ENCODE peak calls at places on chromosome 21, in four cellular contexts. One of them, this sample, is unnamed.

GRCh38 chr21:44854664-44855446 is 18.6 kb downstream of the PTTG1IP start:
- DNase-seq in adrenal gland: no peak
- DNase-seq in left ventricle myocardium inferior: no peak
- DNase-seq in ovary: no peak
- DNase-seq in this sample: peak; percentile 35

GRCh38 chr21:35002879-35003722 is 46.0 kb downstream of the RUNX1 start:
- DNase-seq in left ventricle myocardium inferior: no peak
- DNase-seq in adrenal gland: no peak
- DNase-seq in ovary: no peak
- DNase-seq in this sample: no peak

GRCh38 chr21:32253215-32253641 is 25.6 kb downstream of the MIS18A start:
- DNase-seq in ovary: no peak
- DNase-seq in adrenal gland: no peak
- DNase-seq in left ventricle myocardium inferior: peak; percentile 53
- DNase-seq in this sample: peak; percentile 73

GRCh38 chr21:43318841-43319781 is 107.8 kb downstream of the SIK1 start:
- DNase-seq in left ventricle myocardium inferior: no peak
- DNase-seq in adrenal gland: no peak
- DNase-seq in ovary: no peak
- DNase-seq in this sample: no peak

GRCh38 chr21:35696644-35697043 is 363.7 kb downstream of the SETD4 start:
- DNase-seq in left ventricle myocardium inferior: no peak
- DNase-seq in adrenal gland: no peak
- DNase-seq in ovary: no peak
- DNase-seq in this sample: no peak

GRCh38 chr21:42367379-42368165 is 1.2 kb upstream of the TFF1 start:
- DNase-seq in adrenal gland: no peak
- DNase-seq in left ventricle myocardium inferior: no peak
- DNase-seq in ovary: no peak
- DNase-seq in this sample: no peak

GRCh38 chr21:34952701-34953100 is 96.4 kb downstream of the RUNX1 start:
- DNase-seq in left ventricle myocardium inferior: no peak
- DNase-seq in adrenal gland: no peak
- DNase-seq in ovary: no peak
- DNase-seq in this sample: no peak

GRCh38 chr21:35426484-35426883 is 377.4 kb upstream of the RUNX1 start:
- DNase-seq in left ventricle myocardium inferior: no peak
- DNase-seq in adrenal gland: no peak
- DNase-seq in ovary: no peak
- DNase-seq in this sample: no peak

GRCh38 chr21:38847556-38847955 is 41.8 kb downstream of the ETS2 start:
- DNase-seq in ovary: no peak
- DNase-seq in left ventricle myocardium inferior: no peak
- DNase-seq in adrenal gland: no peak
- DNase-seq in this sample: no peak

GRCh38 chr21:26965567-26966359 is 1.1 kb downstream of the ADAMTS5 start:
- DNase-seq in adrenal gland: no peak
- DNase-seq in ovary: peak; percentile 80
- DNase-seq in left ventricle myocardium inferior: peak; percentile 65
- DNase-seq in this sample: peak; percentile 48

GRCh38 chr21:39452207-39452964 is 616 bp downstream of the SH3BGR start:
- DNase-seq in adrenal gland: no peak
- DNase-seq in left ventricle myocardium inferior: no peak
- DNase-seq in ovary: no peak
- DNase-seq in this sample: no peak

GRCh38 chr21:42120056-42120903 is 49.2 kb downstream of the UMODL1 start:
- DNase-seq in adrenal gland: no peak
- DNase-seq in ovary: no peak
- DNase-seq in left ventricle myocardium inferior: no peak
- DNase-seq in this sample: peak; percentile 45

GRCh38 chr21:23986987-23987386 is 1620.3 kb downstream of the MRPL39 start:
- DNase-seq in ovary: no peak
- DNase-seq in adrenal gland: no peak
- DNase-seq in left ventricle myocardium inferior: no peak
- DNase-seq in this sample: no peak

GRCh38 chr21:20971296-20971921 is 26.8 kb upstream of the NCAM2 start:
- DNase-seq in left ventricle myocardium inferior: peak; percentile 33
- DNase-seq in adrenal gland: peak; percentile 53
- DNase-seq in ovary: no peak
- DNase-seq in this sample: no peak

GRCh38 chr21:42214081-42214750 is 4.7 kb upstream of the ABCG1 start:
- DNase-seq in ovary: no peak
- DNase-seq in left ventricle myocardium inferior: no peak
- DNase-seq in adrenal gland: no peak
- DNase-seq in this sample: no peak

GRCh38 chr21:44423312-44423821 is 31.9 kb upstream of the LRRC3 start:
- DNase-seq in adrenal gland: peak; percentile 3
- DNase-seq in ovary: no peak
- DNase-seq in left ventricle myocardium inferior: peak; percentile 2
- DNase-seq in this sample: peak; percentile 61

GRCh38 chr21:42218836-42219605 is at the start of gene ABCG1:
- DNase-seq in ovary: peak; percentile 46
- DNase-seq in adrenal gland: peak; percentile 69
- DNase-seq in left ventricle myocardium inferior: peak; percentile 54
- DNase-seq in this sample: peak; percentile 63

GRCh38 chr21:35351434-35351833 is 302.3 kb upstream of the RUNX1 start:
- DNase-seq in ovary: no peak
- DNase-seq in adrenal gland: no peak
- DNase-seq in left ventricle myocardium inferior: no peak
- DNase-seq in this sample: no peak

GRCh38 chr21:43328171-43328570 is 98.8 kb downstream of the SIK1 start:
- DNase-seq in left ventricle myocardium inferior: no peak
- DNase-seq in adrenal gland: no peak
- DNase-seq in ovary: no peak
- DNase-seq in this sample: no peak

GRCh38 chr21:29430030-29430429 is 131.3 kb downstream of the BACH1 start:
- DNase-seq in adrenal gland: no peak
- DNase-seq in ovary: no peak
- DNase-seq in left ventricle myocardium inferior: no peak
- DNase-seq in this sample: no peak

GRCh38 chr21:43283136-43283924 is 114.5 kb downstream of the CRYAA start:
- DNase-seq in left ventricle myocardium inferior: peak; percentile 6
- DNase-seq in adrenal gland: no peak
- DNase-seq in ovary: no peak
- DNase-seq in this sample: peak; percentile 42

GRCh38 chr21:32347887-32348450 is 44.8 kb downstream of the URB1 start:
- DNase-seq in left ventricle myocardium inferior: no peak
- DNase-seq in adrenal gland: no peak
- DNase-seq in ovary: no peak
- DNase-seq in this sample: no peak

GRCh38 chr21:36330904-36331303 is 10.9 kb downstream of the MORC3 start:
- DNase-seq in ovary: peak; percentile 37
- DNase-seq in left ventricle myocardium inferior: peak; percentile 41
- DNase-seq in adrenal gland: peak; percentile 46
- DNase-seq in this sample: no peak

GRCh38 chr21:35924714-35925301 is 135.5 kb downstream of the SETD4 start:
- DNase-seq in adrenal gland: peak; percentile 49
- DNase-seq in ovary: no peak
- DNase-seq in left ventricle myocardium inferior: no peak
- DNase-seq in this sample: no peak

GRCh38 chr21:42426424-42426823 is 22.7 kb downstream of the UBASH3A start:
- DNase-seq in left ventricle myocardium inferior: no peak
- DNase-seq in ovary: no peak
- DNase-seq in adrenal gland: no peak
- DNase-seq in this sample: no peak

GRCh38 chr21:42941696-42942085 is 16.3 kb upstream of the ERVH48-1 start:
- DNase-seq in ovary: no peak
- DNase-seq in left ventricle myocardium inferior: no peak
- DNase-seq in adrenal gland: no peak
- DNase-seq in this sample: no peak

GRCh38 chr21:39511102-39511501 is 59.3 kb downstream of the SH3BGR start:
- DNase-seq in adrenal gland: no peak
- DNase-seq in ovary: no peak
- DNase-seq in left ventricle myocardium inferior: no peak
- DNase-seq in this sample: no peak

GRCh38 chr21:35827004-35827403 is 233.3 kb downstream of the SETD4 start:
- DNase-seq in ovary: no peak
- DNase-seq in left ventricle myocardium inferior: no peak
- DNase-seq in adrenal gland: no peak
- DNase-seq in this sample: no peak

GRCh38 chr21:43727571-43728466 is 8.9 kb downstream of the PDXK start:
- DNase-seq in ovary: peak; percentile 66
- DNase-seq in adrenal gland: peak; percentile 73
- DNase-seq in left ventricle myocardium inferior: peak; percentile 64
- DNase-seq in this sample: no peak

GRCh38 chr21:18251065-18251464 is 6.4 kb downstream of the CHODL start:
- DNase-seq in adrenal gland: no peak
- DNase-seq in left ventricle myocardium inferior: no peak
- DNase-seq in ovary: no peak
- DNase-seq in this sample: no peak

GRCh38 chr21:44704636-44705001 is 6.8 kb downstream of the TSPEAR start:
- DNase-seq in ovary: no peak
- DNase-seq in left ventricle myocardium inferior: no peak
- DNase-seq in adrenal gland: no peak
- DNase-seq in this sample: no peak

GRCh38 chr21:38631171-38631570 is 132.9 kb upstream of the ERG start:
- DNase-seq in ovary: no peak
- DNase-seq in adrenal gland: no peak
- DNase-seq in left ventricle myocardium inferior: no peak
- DNase-seq in this sample: no peak

GRCh38 chr21:37873655-37874054 is 42.6 kb downstream of the KCNJ6 start:
- DNase-seq in adrenal gland: no peak
- DNase-seq in ovary: no peak
- DNase-seq in left ventricle myocardium inferior: no peak
- DNase-seq in this sample: no peak

GRCh38 chr21:46040707-46041106 is 57.2 kb upstream of the COL6A2 start:
- DNase-seq in adrenal gland: no peak
- DNase-seq in left ventricle myocardium inferior: no peak
- DNase-seq in ovary: no peak
- DNase-seq in this sample: no peak

GRCh38 chr21:46039891-46040660 is 57.8 kb upstream of the COL6A2 start:
- DNase-seq in ovary: peak; percentile 49
- DNase-seq in adrenal gland: no peak
- DNase-seq in left ventricle myocardium inferior: no peak
- DNase-seq in this sample: no peak

GRCh38 chr21:46038341-46038829 is 56.8 kb downstream of the COL6A1 start:
- DNase-seq in adrenal gland: no peak
- DNase-seq in ovary: no peak
- DNase-seq in left ventricle myocardium inferior: no peak
- DNase-seq in this sample: no peak

GRCh38 chr21:46037338-46038325 is 56.1 kb downstream of the COL6A1 start:
- DNase-seq in left ventricle myocardium inferior: no peak
- DNase-seq in ovary: peak; percentile 56
- DNase-seq in adrenal gland: no peak
- DNase-seq in this sample: no peak

GRCh38 chr21:46038871-46039397 is 57.4 kb downstream of the COL6A1 start:
- DNase-seq in ovary: peak; percentile 92
- DNase-seq in left ventricle myocardium inferior: peak; percentile 76
- DNase-seq in adrenal gland: peak; percentile 76
- DNase-seq in this sample: peak; percentile 93
- H3K27ac ChIP-seq in ovary: peak overlapping the region; percentile 91
- H3K27ac ChIP-seq in left ventricle myocardium inferior: peak overlapping the region; percentile 82
- H3K27ac ChIP-seq in adrenal gland: no peak overlapping the region
- H3K27ac ChIP-seq in this sample: no peak overlapping the region

GRCh38 chr21:16046625-16047340 is 317.0 kb downstream of the USP25 start:
- DNase-seq in adrenal gland: no peak
- DNase-seq in ovary: no peak
- DNase-seq in left ventricle myocardium inferior: no peak
- DNase-seq in this sample: no peak
- H3K27ac ChIP-seq in adrenal gland: no peak overlapping the region
- H3K27ac ChIP-seq in ovary: no peak overlapping the region
- H3K27ac ChIP-seq in left ventricle myocardium inferior: no peak overlapping the region
- H3K27ac ChIP-seq in this sample: no peak overlapping the region

GRCh38 chr21:46207006-46207919 is 21.3 kb downstream of the LSS start:
- DNase-seq in left ventricle myocardium inferior: no peak
- DNase-seq in adrenal gland: peak; percentile 6
- DNase-seq in ovary: no peak
- DNase-seq in this sample: peak; percentile 38

GRCh38 chr21:46205766-46206162 is 21.5 kb upstream of the SPATC1L start:
- DNase-seq in left ventricle myocardium inferior: peak; percentile 10
- DNase-seq in adrenal gland: peak; percentile 4
- DNase-seq in ovary: no peak
- DNase-seq in this sample: peak; percentile 22

GRCh38 chr21:46203203-46203600 is 18.9 kb upstream of the SPATC1L start:
- DNase-seq in ovary: no peak
- DNase-seq in adrenal gland: no peak
- DNase-seq in left ventricle myocardium inferior: peak; percentile 4
- DNase-seq in this sample: peak; percentile 11

GRCh38 chr21:46206163-46207005 is 22.1 kb upstream of the SPATC1L start:
- DNase-seq in ovary: no peak
- DNase-seq in left ventricle myocardium inferior: no peak
- DNase-seq in adrenal gland: peak; percentile 4
- DNase-seq in this sample: peak; percentile 45

GRCh38 chr21:46205121-46205520 is 20.9 kb upstream of the SPATC1L start:
- DNase-seq in left ventricle myocardium inferior: peak; percentile 4
- DNase-seq in ovary: no peak
- DNase-seq in adrenal gland: no peak
- DNase-seq in this sample: peak; percentile 27
- H3K27ac ChIP-seq in left ventricle myocardium inferior: peak overlapping the region; percentile 76
- H3K27ac ChIP-seq in ovary: no peak overlapping the region
- H3K27ac ChIP-seq in adrenal gland: no peak overlapping the region
- H3K27ac ChIP-seq in this sample: no peak overlapping the region

GRCh38 chr21:28339403-28339802 is 653.3 kb downstream of the LTN1 start:
- DNase-seq in left ventricle myocardium inferior: no peak
- DNase-seq in ovary: no peak
- DNase-seq in adrenal gland: no peak
- DNase-seq in this sample: no peak
- H3K27ac ChIP-seq in left ventricle myocardium inferior: peak overlapping the region; percentile 70
- H3K27ac ChIP-seq in ovary: no peak overlapping the region
- H3K27ac ChIP-seq in adrenal gland: no peak overlapping the region
- H3K27ac ChIP-seq in this sample: no peak overlapping the region

DNA sequence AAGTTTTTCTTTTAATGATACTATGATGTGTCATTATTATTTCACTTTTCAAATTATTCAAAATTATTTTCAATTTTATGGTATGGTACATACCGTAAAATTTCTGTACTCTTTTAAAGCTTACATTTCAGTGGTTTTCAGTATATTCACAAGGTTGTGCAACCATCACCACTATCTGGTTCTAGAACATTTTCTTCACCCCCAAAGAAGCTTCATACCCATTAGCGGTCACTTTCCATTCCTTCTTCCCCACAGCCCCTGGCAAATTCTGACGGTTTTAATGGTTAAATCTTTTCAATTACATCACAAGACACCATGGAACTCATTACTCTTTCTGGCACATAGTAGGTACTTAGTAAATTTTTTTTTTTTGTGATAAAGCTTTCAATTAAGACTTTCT is 22.8 kb upstream of the ATP5PO start:
- DNase-seq in ovary: no peak
- DNase-seq in left ventricle myocardium inferior: no peak
- DNase-seq in adrenal gland: no peak
- DNase-seq in this sample: no peak
- H3K27ac ChIP-seq in ovary: no peak overlapping the region
- H3K27ac ChIP-seq in left ventricle myocardium inferior: no peak overlapping the region
- H3K27ac ChIP-seq in adrenal gland: no peak overlapping the region
- H3K27ac ChIP-seq in this sample: no peak overlapping the region